ENCODE peak calls at places on chromosomes 6 and 20, in four cellular contexts. B, V, U and Q are unnamed samples.

GRCh38 chr20:13736792-13737191 is 47.9 kb downstream of the ESF1 start:
- DNase-seq in B (peak; percentile 83), V (no peak), U (no peak), Q (no peak)

GRCh38 chr6:152642578-152643375 is 5.6 kb upstream of the SYNE1 start:
- DNase-seq in B (peak; percentile 54), V (peak; percentile 27), U (peak; percentile 61), Q (peak; percentile 87)

GRCh38 chr20:45823949-45824835 is 2.9 kb downstream of the TNNC2 start:
- DNase-seq in B (peak; percentile 65), V (no peak), U (peak; percentile 62), Q (peak; percentile 77)

GRCh38 chr6:41367700-41368099 is 32.3 kb downstream of the NCR2 start:
- DNase-seq in B (peak; percentile 70), V (peak; percentile 67), U (peak; percentile 85), Q (peak; percentile 46)

GRCh38 chr6:51398793-51399192 is 580.1 kb downstream of the TFAP2B start:
- DNase-seq in B (no peak), V (no peak), U (no peak), Q (peak; percentile 67)

GRCh38 chr20:63310265-63310971 is 17.4 kb downstream of the COL20A1 start:
- DNase-seq in B (peak; percentile 73), V (no peak), U (no peak), Q (no peak)

GRCh38 chr6:109295109-109295765 is 87.0 kb downstream of the CD164 start:
- DNase-seq in B (no peak), V (no peak), U (no peak), Q (peak; percentile 63)

GRCh38 chr6:89675949-89676753 is 37.6 kb upstream of the LYRM2 start:
- DNase-seq in B (peak; percentile 4), V (no peak), U (peak; percentile 10), Q (no peak)

GRCh38 chr20:48574383-48574782 is 253.4 kb downstream of the PREX1 start:
- DNase-seq in B (no peak), V (peak; percentile 9), U (peak; percentile 63), Q (peak; percentile 54)

GRCh38 chr6:128731249-128732165 is 151.4 kb upstream of the LAMA2 start:
- DNase-seq in B (peak; percentile 63), V (peak; percentile 37), U (peak; percentile 7), Q (peak; percentile 41)

GRCh38 chr6:147779624-147780023 is 271.1 kb downstream of the SAMD5 start:
- DNase-seq in B (no peak), V (no peak), U (no peak), Q (no peak)

GRCh38 chr6:117547688-117548621 is 54.4 kb downstream of the GOPC start:
- DNase-seq in B (no peak), V (no peak), U (peak; percentile 80), Q (no peak)

GRCh38 chr20:50987493-50988210 is 29.0 kb downstream of the MOCS3 start:
- DNase-seq in B (peak; percentile 89), V (peak; percentile 88), U (peak; percentile 79), Q (peak; percentile 91)

GRCh38 chr6:111642463-111643158 is 36.9 kb upstream of the TRAF3IP2 start:
- DNase-seq in B (peak; percentile 79), V (no peak), U (peak; percentile 66), Q (peak; percentile 56)

GRCh38 chr20:63288581-63289251 is 4.3 kb upstream of the COL20A1 start:
- DNase-seq in B (no peak), V (no peak), U (no peak), Q (no peak)

GRCh38 chr6:85923013-85923430 is 280.3 kb upstream of the SYNCRIP start:
- DNase-seq in B (peak; percentile 80), V (peak; percentile 51), U (peak; percentile 53), Q (peak; percentile 89)

GRCh38 chr6:108442770-108443520 is 117.8 kb upstream of the FOXO3 start:
- DNase-seq in B (no peak), V (no peak), U (no peak), Q (no peak)

GRCh38 chr20:8913452-8913851 is 155.4 kb upstream of the PLCB4 start:
- DNase-seq in B (no peak), V (no peak), U (no peak), Q (no peak)

GRCh38 chr6:16747232-16748027 is 13.8 kb downstream of the ATXN1 start:
- DNase-seq in B (peak; percentile 89), V (no peak), U (no peak), Q (no peak)

GRCh38 chr20:51661609-51662178 is 106.5 kb downstream of the ATP9A start:
- DNase-seq in B (peak; percentile 72), V (no peak), U (no peak), Q (no peak)

GRCh38 chr6:20564777-20565176 is 30.5 kb downstream of the CDKAL1 start:
- DNase-seq in B (no peak), V (no peak), U (no peak), Q (peak; percentile 69)

GRCh38 chr6:124027392-124027791 is 223.7 kb downstream of the NKAIN2 start:
- DNase-seq in B (no peak), V (no peak), U (no peak), Q (no peak)

GRCh38 chr6:105692630-105693212 is 289.8 kb upstream of the PREP start:
- DNase-seq in B (no peak), V (no peak), U (no peak), Q (no peak)

GRCh38 chr6:20306491-20306890 is 94.2 kb upstream of the MBOAT1 start:
- DNase-seq in B (no peak), V (no peak), U (no peak), Q (no peak)

GRCh38 chr20:6588296-6588695 is 179.2 kb upstream of the BMP2 start:
- DNase-seq in B (peak; percentile 33), V (no peak), U (no peak), Q (no peak)

GRCh38 chr6:112502348-112503130 is 155.4 kb downstream of the RFPL4B start:
- DNase-seq in B (peak; percentile 52), V (no peak), U (peak; percentile 26), Q (no peak)

GRCh38 chr20:41380551-41381262 is 14.1 kb upstream of the EMILIN3 start:
- DNase-seq in B (peak; percentile 19), V (no peak), U (no peak), Q (no peak)

GRCh38 chr6:26459023-26459810 is 1.5 kb downstream of the BTN2A1 start:
- DNase-seq in B (peak; percentile 30), V (no peak), U (no peak), Q (no peak)
- H3K4me3 ChIP-seq in B (peak overlapping the region; percentile 100), V (no peak overlapping the region), U (no peak overlapping the region), Q (peak overlapping the region; percentile 34)

DNA sequence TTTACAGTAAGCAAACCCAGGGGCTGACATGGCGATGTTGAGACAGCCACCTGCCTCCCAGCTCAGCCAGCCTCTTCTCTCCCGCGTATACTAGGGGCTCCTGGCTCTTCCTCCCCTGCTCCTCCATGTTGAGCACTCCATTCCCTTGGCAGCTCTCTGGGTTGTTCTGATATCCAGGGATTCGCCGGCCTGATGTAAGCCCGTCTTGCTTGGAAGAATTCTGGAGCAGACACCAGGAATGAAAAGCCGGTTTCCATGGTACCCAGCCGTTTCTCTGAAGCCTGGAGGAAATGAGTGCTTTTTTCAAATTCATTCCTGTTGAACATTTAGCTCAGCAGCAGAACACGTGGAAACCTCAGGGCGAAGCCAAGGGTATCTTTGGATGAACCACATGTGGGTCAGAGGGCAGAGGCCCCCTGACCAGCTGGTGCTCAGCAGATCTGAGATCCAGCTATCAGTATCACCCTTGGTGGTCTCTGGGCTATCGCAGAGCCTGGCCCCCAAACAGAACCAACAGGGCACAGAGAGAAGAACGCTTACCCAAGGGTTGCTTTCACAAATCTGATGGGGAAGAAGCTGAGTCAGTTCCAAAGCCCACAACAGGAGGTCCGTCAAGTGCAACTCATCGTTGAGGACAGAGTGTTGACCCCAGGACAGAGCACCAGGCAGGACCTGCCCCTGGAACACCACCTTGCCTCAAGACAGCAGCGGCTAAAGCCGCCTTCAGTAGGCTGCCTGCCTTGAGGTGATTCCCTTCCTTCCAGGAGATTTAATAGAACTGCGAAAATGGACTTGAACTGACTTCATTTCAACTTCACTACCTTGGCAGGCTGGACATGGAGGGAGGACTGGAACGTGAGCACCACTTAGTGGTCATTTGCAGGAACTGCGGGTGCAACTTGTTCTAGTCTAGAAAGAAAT is 96.1 kb upstream of the RIN2 start:
- DNase-seq in B (peak; percentile 81), V (peak; percentile 65), U (peak; percentile 65), Q (peak; percentile 88)
- H2AFZ ChIP-seq in B (no peak overlapping the region), V (peak overlapping the region; percentile 35), U (no peak overlapping the region), Q (no peak overlapping the region)

DNA sequence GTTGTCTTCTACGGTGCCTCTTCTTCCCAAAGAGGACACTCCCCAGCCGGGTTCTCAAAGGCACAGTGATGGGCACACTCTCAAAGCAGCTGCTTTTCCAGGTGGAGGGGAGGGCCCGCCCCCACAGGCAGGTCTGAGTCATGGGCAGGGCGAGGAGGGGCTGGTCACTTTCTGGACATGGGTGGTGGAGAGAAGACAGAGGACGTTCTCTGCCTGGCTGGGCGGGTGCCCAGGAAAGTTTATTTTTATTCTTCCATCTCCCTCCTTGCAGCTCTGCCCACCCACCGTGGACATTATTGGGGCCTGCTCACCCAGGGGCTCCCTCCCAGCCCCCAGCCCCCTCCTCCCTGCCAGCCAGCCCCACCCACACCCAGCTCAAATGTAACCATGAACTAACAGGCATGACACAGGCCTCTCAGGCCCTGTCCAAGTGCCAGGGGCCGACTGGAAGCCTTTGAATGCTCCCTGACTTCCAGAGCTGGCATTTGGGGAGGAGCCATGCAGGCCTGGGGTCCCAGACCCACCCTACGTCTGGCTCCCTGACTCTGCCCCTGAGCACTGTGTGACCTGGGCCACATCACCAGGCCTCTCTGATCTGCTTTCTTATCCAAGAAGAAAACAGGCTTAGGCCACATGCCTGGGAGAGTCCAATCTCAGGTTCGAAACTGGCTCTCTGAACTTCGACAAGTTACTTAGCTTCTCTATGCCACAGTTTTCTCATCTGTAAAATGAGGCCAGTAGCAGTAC is 8.0 kb downstream of the TGM2 start:
- DNase-seq in B (peak; percentile 41), V (no peak), U (no peak), Q (no peak)
- H3K9ac ChIP-seq in B (no peak overlapping the region), V (no peak overlapping the region), U (no peak overlapping the region), Q (no peak overlapping the region)

GRCh38 chr6:26475823-26476729 is 18.3 kb downstream of the BTN2A1 start:
- DNase-seq in B (peak; percentile 53), V (no peak), U (no peak), Q (no peak)

GRCh38 chr6:26478100-26478984 is 20.6 kb downstream of the BTN2A1 start:
- DNase-seq in B (no peak), V (no peak), U (no peak), Q (no peak)

GRCh38 chr6:26478985-26479278 is 21.2 kb upstream of the BTN1A1 start:
- DNase-seq in B (no peak), V (no peak), U (no peak), Q (no peak)

GRCh38 chr6:26476893-26477292 is 19.1 kb downstream of the BTN2A1 start:
- DNase-seq in B (no peak), V (no peak), U (no peak), Q (no peak)

DNA sequence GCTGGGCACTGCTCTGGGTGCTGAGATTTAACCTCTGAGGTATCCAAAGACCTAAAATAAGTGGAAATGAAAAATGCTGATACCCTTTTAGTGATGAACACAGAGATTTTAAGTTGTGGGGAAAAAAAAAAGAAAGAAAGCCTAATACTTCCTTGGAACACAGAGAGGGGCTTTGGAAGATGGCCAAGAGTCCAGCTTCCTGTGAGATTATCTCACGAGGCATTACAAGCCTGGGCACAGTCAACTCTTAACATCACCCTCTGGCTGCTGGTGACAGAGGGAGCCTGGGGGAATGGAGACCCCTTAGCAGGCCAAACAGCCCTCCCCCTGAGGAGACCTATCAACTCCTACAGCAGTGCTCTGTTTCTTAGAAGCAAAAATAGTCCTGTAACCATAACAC is 19.7 kb downstream of the BTN2A1 start:
- DNase-seq in B (no peak), V (no peak), U (no peak), Q (no peak)
- H3K4me3 ChIP-seq in B (no peak overlapping the region), V (no peak overlapping the region), U (no peak overlapping the region), Q (no peak overlapping the region)

GRCh38 chr6:30344191-30344867 is 627 bp upstream of the RPP21 start:
- DNase-seq in B (peak; percentile 29), V (no peak), U (no peak), Q (no peak)
- H2AFZ ChIP-seq in B (peak overlapping the region; percentile 88), V (peak overlapping the region; percentile 100), U (peak overlapping the region; percentile 84), Q (peak overlapping the region; percentile 55)